ENCODE peak calls at places on chromosome 1, in five cellular contexts. A is A549, D is neuronal stem cell, O is hepatocyte, P is neural progenitor cell. V is an unnamed sample.

GRCh38 chr1:240743696-240744095 is 131.7 kb upstream of the GREM2 start:
- DNase-seq in A (no peak), D (no peak), O (no peak), P (peak; percentile 16), V (no peak)

GRCh38 chr1:41581216-41582003 is 96.9 kb upstream of the EDN2 start:
- DNase-seq in A (no peak), D (no peak), O (no peak), P (no peak), V (no peak)

GRCh38 chr1:110771245-110772022 is 96.7 kb upstream of the KCNA3 start:
- DNase-seq in A (no peak), D (no peak), O (no peak), P (no peak), V (no peak)

GRCh38 chr1:223486366-223486765 is 93.2 kb downstream of the CCDC185 start:
- DNase-seq in A (no peak), D (no peak), O (no peak), P (no peak), V (peak; percentile 48)

GRCh38 chr1:211378844-211379243 is 52.2 kb downstream of the TRAF5 start:
- DNase-seq in A (no peak), D (no peak), O (no peak), P (no peak), V (no peak)

GRCh38 chr1:147762233-147763024 is 2.0 kb upstream of the GJA5 start:
- DNase-seq in A (no peak), D (no peak), O (no peak), P (no peak), V (no peak)

GRCh38 chr1:164504699-164505098 is 54.3 kb upstream of the PBX1 start:
- DNase-seq in A (no peak), D (no peak), O (no peak), P (no peak), V (no peak)

GRCh38 chr1:87973901-87974300 is 645.2 kb downstream of the LMO4 start:
- DNase-seq in A (no peak), D (no peak), O (no peak), P (no peak), V (no peak)

GRCh38 chr1:248143311-248143710 is 1.6 kb upstream of the OR2M5 start:
- DNase-seq in A (no peak), D (no peak), O (no peak), P (no peak), V (no peak)

GRCh38 chr1:26874896-26875295 is 11.9 kb downstream of the SFN start:
- DNase-seq in A (no peak), D (peak; percentile 73), O (no peak), P (peak; percentile 90), V (no peak)

GRCh38 chr1:26882696-26883095 is 7.4 kb downstream of the GPN2 start:
- DNase-seq in A (no peak), D (no peak), O (no peak), P (no peak), V (no peak)

GRCh38 chr1:26879793-26880192 is 10.3 kb downstream of the GPN2 start:
- DNase-seq in A (no peak), D (no peak), O (no peak), P (no peak), V (no peak)

DNA sequence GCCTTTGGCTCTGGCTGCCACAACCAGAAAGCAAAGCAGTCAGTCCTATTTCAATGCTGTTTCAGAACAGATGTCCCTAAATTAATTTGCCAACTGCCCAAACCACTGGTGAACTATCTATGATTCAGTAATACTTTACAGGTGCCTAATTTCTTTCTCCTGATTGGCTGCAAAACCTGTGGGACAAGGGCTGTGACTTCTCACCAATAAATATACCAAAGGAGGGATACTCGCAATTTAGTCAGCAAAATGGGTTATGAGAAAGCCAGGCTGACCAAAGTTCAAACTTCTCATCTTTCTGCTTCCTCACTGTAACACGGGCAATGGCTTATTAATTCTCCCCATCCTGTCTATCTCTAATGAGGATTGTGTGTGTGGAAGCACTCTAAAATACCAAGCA is 12.8 kb downstream of the GPN2 start:
- DNase-seq in A (no peak), D (no peak), O (no peak), P (no peak), V (no peak)
- H3K4me2 ChIP-seq in A (no peak overlapping the region), D (no peak overlapping the region), O (no peak overlapping the region), P (no peak overlapping the region), V (peak overlapping the region; percentile 47)

GRCh38 chr1:9085306-9085940 is 16.0 kb upstream of the SLC2A5 start:
- DNase-seq in A (no peak), D (no peak), O (no peak), P (no peak), V (no peak)

GRCh38 chr1:9086060-9086459 is 16.6 kb upstream of the SLC2A5 start:
- DNase-seq in A (no peak), D (no peak), O (no peak), P (no peak), V (no peak)

GRCh38 chr1:9087411-9087810 is 18.0 kb upstream of the SLC2A5 start:
- DNase-seq in A (no peak), D (no peak), O (no peak), P (no peak), V (no peak)

GRCh38 chr1:9086796-9087195 is 17.4 kb upstream of the SLC2A5 start:
- DNase-seq in A (no peak), D (no peak), O (no peak), P (no peak), V (no peak)

GRCh38 chr1:9084883-9085282 is 15.4 kb upstream of the SLC2A5 start:
- DNase-seq in A (no peak), D (no peak), O (no peak), P (no peak), V (no peak)
- H3K4me2 ChIP-seq in A (no peak overlapping the region), D (no peak overlapping the region), O (no peak overlapping the region), P (no peak overlapping the region), V (no peak overlapping the region)

DNA sequence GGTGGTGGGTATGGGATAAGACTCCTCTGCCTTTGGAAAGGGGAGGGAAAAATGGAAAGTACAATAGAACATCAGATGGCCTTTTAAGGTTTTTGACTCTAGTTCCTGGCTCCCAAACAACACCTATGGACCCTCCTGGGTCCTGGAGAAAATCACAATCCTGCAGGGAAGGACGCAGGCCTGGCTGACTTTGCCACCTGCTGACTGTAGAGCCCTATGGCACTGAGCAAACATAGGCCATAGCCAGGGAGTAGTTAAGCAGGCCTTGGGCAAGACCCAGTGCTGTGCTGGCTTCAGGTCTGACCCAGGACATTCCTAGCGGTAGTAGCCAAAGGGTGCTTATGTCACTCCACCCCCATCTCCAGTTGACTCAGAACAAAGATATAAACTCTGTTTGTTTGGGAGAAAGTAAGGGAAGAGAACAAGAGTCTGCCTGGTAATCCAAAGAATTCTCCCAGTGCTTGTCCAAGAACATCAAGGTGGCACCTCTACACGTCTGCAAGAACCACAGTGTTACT is 149.0 kb downstream of the SLC44A5 start:
- DNase-seq in A (no peak), D (no peak), O (no peak), P (no peak), V (no peak)
- H3K4me2 ChIP-seq in A (no peak overlapping the region), D (no peak overlapping the region), O (no peak overlapping the region), P (no peak overlapping the region), V (no peak overlapping the region)

GRCh38 chr1:206653715-206654459 is 18.6 kb downstream of the DYRK3 start:
- DNase-seq in A (no peak), D (no peak), O (no peak), P (no peak), V (no peak)
- H3K4me2 ChIP-seq in A (no peak overlapping the region), D (no peak overlapping the region), O (no peak overlapping the region), P (no peak overlapping the region), V (no peak overlapping the region)

GRCh38 chr1:115781830-115782229 is 13.3 kb upstream of the CASQ2 start:
- DNase-seq in A (no peak), D (no peak), O (no peak), P (no peak), V (no peak)
- H3K4me2 ChIP-seq in A (no peak overlapping the region), D (no peak overlapping the region), O (no peak overlapping the region), P (no peak overlapping the region), V (no peak overlapping the region)

GRCh38 chr1:208178091-208178529 is 66.1 kb downstream of the PLXNA2 start:
- DNase-seq in A (no peak), D (no peak), O (peak; percentile 51), P (no peak), V (no peak)

GRCh38 chr1:208175508-208175895 is 68.7 kb downstream of the PLXNA2 start:
- DNase-seq in A (no peak), D (no peak), O (no peak), P (no peak), V (no peak)

GRCh38 chr1:208176654-208177053 is 67.5 kb downstream of the PLXNA2 start:
- DNase-seq in A (no peak), D (no peak), O (peak; percentile 48), P (no peak), V (no peak)

GRCh38 chr1:208179303-208179702 is 64.9 kb downstream of the PLXNA2 start:
- DNase-seq in A (peak; percentile 40), D (no peak), O (no peak), P (no peak), V (no peak)

DNA sequence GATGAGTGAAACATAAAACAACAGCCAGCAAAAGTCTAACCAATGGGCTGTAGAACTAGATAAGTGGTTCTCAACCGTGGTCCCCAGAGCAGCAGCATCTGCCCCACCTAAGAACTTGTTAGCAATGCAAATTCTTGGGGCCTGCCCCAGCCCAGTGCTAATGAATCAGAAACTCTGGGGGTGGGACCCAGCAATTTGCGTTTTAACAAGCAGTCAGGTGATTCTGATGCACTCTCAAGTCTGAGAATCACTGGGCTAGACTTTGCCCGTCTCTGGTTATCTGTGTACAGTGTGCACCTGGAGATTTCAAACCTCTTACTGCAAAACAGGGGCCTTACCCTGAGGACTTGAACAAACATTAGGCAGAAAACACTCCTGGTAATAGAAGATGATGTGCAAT is 66.5 kb downstream of the PLXNA2 start:
- DNase-seq in A (no peak), D (no peak), O (peak; percentile 87), P (no peak), V (peak; percentile 56)
- H3K4me2 ChIP-seq in A (peak overlapping the region; percentile 59), D (peak overlapping the region; percentile 12), O (peak overlapping the region; percentile 8), P (peak overlapping the region; percentile 0), V (no peak overlapping the region)

V was measured in Karpas-422.